ENCODE peak calls at places on chromosomes 7 and 10, in nine cellular contexts. One of them, this sample, is unnamed. For H3K4me1, the result is how much of the 10 kb centered on the place peaks cover.

GRCh38 chr7:144144426-144144825 is 21.4 kb downstream of the OR2A14 start:
- DNase-seq in hepatocyte: no peak
- DNase-seq in PC-3: no peak
- DNase-seq in MM.1S: no peak
- DNase-seq in HCT116: no peak
- DNase-seq in GM23338: no peak
- DNase-seq in GM23248: no peak
- DNase-seq in SK-N-SH: no peak
- DNase-seq in OCI-LY7: no peak
- DNase-seq in this sample: no peak

GRCh38 chr10:12348341-12348869 is 942 bp upstream of the CAMK1D start:
- DNase-seq in SK-N-SH: no peak
- DNase-seq in MM.1S: no peak
- DNase-seq in HCT116: no peak
- DNase-seq in GM23248: no peak
- DNase-seq in GM23338: no peak
- DNase-seq in PC-3: no peak
- DNase-seq in hepatocyte: no peak
- DNase-seq in OCI-LY7: no peak
- DNase-seq in this sample: no peak

GRCh38 chr10:68340358-68341080 is 7.8 kb upstream of the PBLD start:
- DNase-seq in SK-N-SH: no peak
- DNase-seq in GM23338: no peak
- DNase-seq in GM23248: no peak
- DNase-seq in MM.1S: no peak
- DNase-seq in OCI-LY7: no peak
- DNase-seq in hepatocyte: no peak
- DNase-seq in PC-3: no peak
- DNase-seq in HCT116: no peak
- DNase-seq in this sample: no peak

GRCh38 chr10:23533212-23533611 is 94.3 kb downstream of the OTUD1 start:
- DNase-seq in PC-3: no peak
- DNase-seq in HCT116: no peak
- DNase-seq in GM23338: no peak
- DNase-seq in hepatocyte: no peak
- DNase-seq in MM.1S: no peak
- DNase-seq in GM23248: no peak
- DNase-seq in OCI-LY7: no peak
- DNase-seq in SK-N-SH: no peak
- DNase-seq in this sample: no peak

GRCh38 chr10:31602541-31603244 is 283.7 kb downstream of the ZEB1 start:
- DNase-seq in OCI-LY7: no peak
- DNase-seq in GM23248: peak
- DNase-seq in SK-N-SH: peak
- DNase-seq in PC-3: no peak
- DNase-seq in hepatocyte: peak
- DNase-seq in MM.1S: no peak
- DNase-seq in HCT116: no peak
- DNase-seq in GM23338: peak
- DNase-seq in this sample: peak

GRCh38 chr10:119315128-119316001 is 108.0 kb downstream of the GRK5 start:
- DNase-seq in MM.1S: no peak
- DNase-seq in hepatocyte: peak
- DNase-seq in GM23338: peak
- DNase-seq in OCI-LY7: no peak
- DNase-seq in PC-3: peak
- DNase-seq in GM23248: peak
- DNase-seq in SK-N-SH: no peak
- DNase-seq in HCT116: peak
- DNase-seq in this sample: peak

GRCh38 chr7:3955751-3956696 is 655.0 kb downstream of the SDK1 start:
- DNase-seq in PC-3: peak
- DNase-seq in HCT116: no peak
- DNase-seq in SK-N-SH: no peak
- DNase-seq in MM.1S: no peak
- DNase-seq in OCI-LY7: no peak
- DNase-seq in hepatocyte: peak
- DNase-seq in GM23248: no peak
- DNase-seq in GM23338: no peak
- DNase-seq in this sample: no peak

GRCh38 chr7:88401009-88401623 is 94.4 kb upstream of the STEAP4 start:
- DNase-seq in PC-3: peak
- DNase-seq in MM.1S: peak
- DNase-seq in OCI-LY7: peak
- DNase-seq in GM23248: peak
- DNase-seq in hepatocyte: peak
- DNase-seq in GM23338: peak
- DNase-seq in SK-N-SH: peak
- DNase-seq in HCT116: peak
- DNase-seq in this sample: peak

GRCh38 chr7:11239311-11239710 is 265.6 kb downstream of the PHF14 start:
- DNase-seq in SK-N-SH: no peak
- DNase-seq in MM.1S: no peak
- DNase-seq in PC-3: peak
- DNase-seq in hepatocyte: no peak
- DNase-seq in GM23338: no peak
- DNase-seq in GM23248: peak
- DNase-seq in OCI-LY7: no peak
- DNase-seq in HCT116: no peak
- DNase-seq in this sample: no peak

GRCh38 chr10:47183726-47184084 is 116.3 kb upstream of the GDF10 start:
- DNase-seq in GM23338: no peak
- DNase-seq in GM23248: peak
- DNase-seq in HCT116: no peak
- DNase-seq in MM.1S: no peak
- DNase-seq in hepatocyte: no peak
- DNase-seq in SK-N-SH: no peak
- DNase-seq in OCI-LY7: no peak
- DNase-seq in PC-3: no peak
- DNase-seq in this sample: no peak

GRCh38 chr10:132993271-132994260 is 51.2 kb upstream of the CFAP46 start:
- DNase-seq in hepatocyte: no peak
- DNase-seq in GM23248: no peak
- DNase-seq in SK-N-SH: no peak
- DNase-seq in PC-3: no peak
- DNase-seq in MM.1S: no peak
- DNase-seq in HCT116: no peak
- DNase-seq in GM23338: no peak
- DNase-seq in OCI-LY7: no peak
- DNase-seq in this sample: no peak

GRCh38 chr10:73597346-73597745 is 6.2 kb upstream of the USP54 start:
- DNase-seq in SK-N-SH: no peak
- DNase-seq in GM23248: peak
- DNase-seq in HCT116: no peak
- DNase-seq in MM.1S: no peak
- DNase-seq in PC-3: peak
- DNase-seq in hepatocyte: no peak
- DNase-seq in GM23338: no peak
- DNase-seq in OCI-LY7: no peak
- DNase-seq in this sample: no peak

GRCh38 chr10:72875250-72876055 is 18.1 kb upstream of the OIT3 start:
- DNase-seq in OCI-LY7: peak
- DNase-seq in hepatocyte: peak
- DNase-seq in GM23248: peak
- DNase-seq in GM23338: peak
- DNase-seq in PC-3: peak
- DNase-seq in MM.1S: peak
- DNase-seq in SK-N-SH: peak
- DNase-seq in HCT116: peak
- DNase-seq in this sample: peak

GRCh38 chr10:86373828-86374227 is 7.2 kb upstream of the GRID1 start:
- DNase-seq in SK-N-SH: no peak
- DNase-seq in GM23338: no peak
- DNase-seq in MM.1S: no peak
- DNase-seq in OCI-LY7: no peak
- DNase-seq in hepatocyte: no peak
- DNase-seq in HCT116: no peak
- DNase-seq in PC-3: no peak
- DNase-seq in GM23248: no peak
- DNase-seq in this sample: no peak

GRCh38 chr7:41024126-41024525 is 678.8 kb downstream of the INHBA start:
- DNase-seq in hepatocyte: no peak
- DNase-seq in GM23338: no peak
- DNase-seq in MM.1S: no peak
- DNase-seq in SK-N-SH: no peak
- DNase-seq in GM23248: no peak
- DNase-seq in HCT116: no peak
- DNase-seq in PC-3: no peak
- DNase-seq in OCI-LY7: no peak
- DNase-seq in this sample: no peak

GRCh38 chr10:128086003-128086863 is 40.0 kb downstream of the MKI67 start:
- DNase-seq in SK-N-SH: no peak
- DNase-seq in MM.1S: no peak
- DNase-seq in hepatocyte: no peak
- DNase-seq in HCT116: no peak
- DNase-seq in PC-3: peak
- DNase-seq in GM23248: peak
- DNase-seq in OCI-LY7: no peak
- DNase-seq in GM23338: no peak
- DNase-seq in this sample: no peak

GRCh38 chr10:71270301-71270777 is 48.7 kb upstream of the SLC29A3 start:
- DNase-seq in GM23248: peak
- DNase-seq in GM23338: peak
- DNase-seq in PC-3: peak
- DNase-seq in hepatocyte: peak
- DNase-seq in HCT116: peak
- DNase-seq in SK-N-SH: peak
- DNase-seq in OCI-LY7: peak
- DNase-seq in MM.1S: peak
- DNase-seq in this sample: peak
- TF ChIP-seq EZH2phosphoT487 in GM23248: no peak
- TF ChIP-seq EZH2phosphoT487 in GM23338: no peak
- TF ChIP-seq EZH2phosphoT487 in PC-3: no peak
- TF ChIP-seq EZH2phosphoT487 in hepatocyte: no peak
- TF ChIP-seq EZH2phosphoT487 in HCT116: no peak
- TF ChIP-seq EZH2phosphoT487 in SK-N-SH: no peak
- TF ChIP-seq EZH2phosphoT487 in OCI-LY7: no peak
- TF ChIP-seq EZH2phosphoT487 in MM.1S: no peak
- TF ChIP-seq EZH2phosphoT487 in this sample: no peak

GRCh38 chr7:47480576-47481538 is 101.1 kb downstream of the TNS3 start:
- DNase-seq in HCT116: no peak
- DNase-seq in SK-N-SH: no peak
- DNase-seq in PC-3: no peak
- DNase-seq in MM.1S: peak
- DNase-seq in GM23248: no peak
- DNase-seq in GM23338: peak
- DNase-seq in OCI-LY7: no peak
- DNase-seq in hepatocyte: no peak
- DNase-seq in this sample: peak
- H3K4me1 ChIP-seq in HCT116: half or more
- H3K4me1 ChIP-seq in SK-N-SH: half or more
- H3K4me1 ChIP-seq in PC-3: under half
- H3K4me1 ChIP-seq in MM.1S: half or more
- H3K4me1 ChIP-seq in GM23248: under half
- H3K4me1 ChIP-seq in GM23338: under half
- H3K4me1 ChIP-seq in OCI-LY7: under half
- H3K4me1 ChIP-seq in hepatocyte: half or more
- H3K4me1 ChIP-seq in this sample: under half

GRCh38 chr10:13528138-13528874 is 508 bp downstream of the BEND7 start:
- DNase-seq in OCI-LY7: no peak
- DNase-seq in GM23338: peak
- DNase-seq in PC-3: no peak
- DNase-seq in hepatocyte: peak
- DNase-seq in MM.1S: no peak
- DNase-seq in HCT116: no peak
- DNase-seq in SK-N-SH: peak
- DNase-seq in GM23248: peak
- DNase-seq in this sample: peak

GRCh38 chr10:13529714-13529973 is 830 bp upstream of the BEND7 start:
- DNase-seq in hepatocyte: no peak
- DNase-seq in HCT116: no peak
- DNase-seq in MM.1S: no peak
- DNase-seq in SK-N-SH: no peak
- DNase-seq in OCI-LY7: no peak
- DNase-seq in GM23248: no peak
- DNase-seq in GM23338: peak
- DNase-seq in PC-3: no peak
- DNase-seq in this sample: no peak

GRCh38 chr10:13526952-13527863 is 1.6 kb downstream of the BEND7 start:
- DNase-seq in PC-3: peak
- DNase-seq in HCT116: peak
- DNase-seq in hepatocyte: peak
- DNase-seq in MM.1S: no peak
- DNase-seq in GM23248: peak
- DNase-seq in GM23338: peak
- DNase-seq in SK-N-SH: no peak
- DNase-seq in OCI-LY7: no peak
- DNase-seq in this sample: peak

GRCh38 chr10:13527864-13528137 is 1.0 kb downstream of the BEND7 start:
- DNase-seq in PC-3: no peak
- DNase-seq in hepatocyte: no peak
- DNase-seq in OCI-LY7: no peak
- DNase-seq in MM.1S: no peak
- DNase-seq in HCT116: no peak
- DNase-seq in GM23338: no peak
- DNase-seq in GM23248: peak
- DNase-seq in SK-N-SH: no peak
- DNase-seq in this sample: no peak

DNA sequence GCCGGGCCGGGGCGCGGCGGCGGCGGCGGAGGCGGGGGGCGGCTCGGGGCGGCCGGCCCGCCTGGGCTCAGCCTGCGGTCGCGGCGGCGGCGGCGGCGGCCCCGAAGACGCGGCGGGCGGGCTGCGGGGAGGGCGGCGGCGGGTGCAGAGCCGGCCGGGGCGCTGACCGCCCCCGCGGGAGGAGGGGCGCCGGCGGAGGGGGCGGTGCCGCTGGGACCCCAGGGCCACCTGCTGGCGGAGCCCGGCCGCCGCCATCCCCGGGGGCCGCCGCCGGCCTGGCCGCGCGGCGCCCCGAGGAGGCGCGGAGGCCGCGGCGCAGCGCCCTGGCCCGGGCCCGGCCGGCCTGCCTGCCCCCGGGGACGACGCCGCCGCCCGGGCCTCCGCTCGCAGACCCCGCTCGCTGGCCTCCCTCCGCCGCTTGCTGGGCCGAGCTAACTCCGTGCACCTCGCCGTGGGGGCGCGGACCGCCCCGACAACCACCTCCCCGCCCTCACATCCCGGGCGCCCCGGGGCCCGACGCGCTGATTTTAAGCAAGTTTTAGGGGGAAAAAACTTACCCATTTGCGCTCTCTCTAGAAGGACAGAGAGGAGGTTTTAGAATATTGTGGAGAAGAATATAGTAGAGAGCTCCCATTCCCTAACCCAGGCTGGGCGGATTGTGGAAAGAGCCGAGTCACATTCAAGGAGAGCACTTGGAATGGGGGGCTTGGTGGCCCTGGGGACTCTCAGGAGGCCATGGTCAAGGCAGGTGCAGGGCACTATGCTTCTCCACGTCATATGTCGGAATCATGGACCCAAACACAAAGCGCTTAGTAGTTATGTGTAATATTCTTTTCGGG is at the start of gene BEND7:
- DNase-seq in hepatocyte: peak
- DNase-seq in GM23248: peak
- DNase-seq in OCI-LY7: no peak
- DNase-seq in MM.1S: peak
- DNase-seq in HCT116: no peak
- DNase-seq in PC-3: peak
- DNase-seq in GM23338: peak
- DNase-seq in SK-N-SH: peak
- DNase-seq in this sample: peak
- H3K27ac ChIP-seq in hepatocyte: peak
- H3K27ac ChIP-seq in GM23248: peak
- H3K27ac ChIP-seq in OCI-LY7: no peak
- H3K27ac ChIP-seq in MM.1S: no peak
- H3K27ac ChIP-seq in HCT116: peak
- H3K27ac ChIP-seq in PC-3: no peak
- H3K27ac ChIP-seq in GM23338: no peak
- H3K27ac ChIP-seq in SK-N-SH: peak
- H3K27ac ChIP-seq in this sample: no peak

GRCh38 chr7:128794020-128794419 is 2.3 kb downstream of the CCDC136 start:
- DNase-seq in MM.1S: peak
- DNase-seq in PC-3: peak
- DNase-seq in hepatocyte: no peak
- DNase-seq in SK-N-SH: no peak
- DNase-seq in HCT116: no peak
- DNase-seq in OCI-LY7: peak
- DNase-seq in GM23338: no peak
- DNase-seq in GM23248: no peak
- DNase-seq in this sample: no peak
- TF ChIP-seq EZH2phosphoT487 in MM.1S: no peak
- TF ChIP-seq EZH2phosphoT487 in PC-3: no peak
- TF ChIP-seq EZH2phosphoT487 in hepatocyte: no peak
- TF ChIP-seq EZH2phosphoT487 in SK-N-SH: no peak
- TF ChIP-seq EZH2phosphoT487 in HCT116: no peak
- TF ChIP-seq EZH2phosphoT487 in OCI-LY7: no peak
- TF ChIP-seq EZH2phosphoT487 in GM23338: no peak
- TF ChIP-seq EZH2phosphoT487 in GM23248: no peak
- TF ChIP-seq EZH2phosphoT487 in this sample: no peak